ENCODE peak calls at places on chromosomes 12 and 14, in eight cellular contexts. A, B, L, Y, M, Q, G and S are unnamed samples.

GRCh38 chr12:4037747-4038312 is 164.6 kb upstream of the PARP11 start:
- DNase-seq in A (no peak), B (peak), L (no peak), Y (peak), M (no peak), Q (no peak), G (no peak), S (peak)

GRCh38 chr14:78010688-78011087 is 159.5 kb upstream of the NRXN3 start:
- DNase-seq in A (no peak), B (no peak), L (no peak), Y (peak), M (no peak), Q (no peak), G (no peak), S (no peak)

GRCh38 chr14:76985540-76986260 is 42.8 kb downstream of the IRF2BPL start:
- DNase-seq in A (no peak), B (peak), L (no peak), Y (no peak), M (no peak), Q (no peak), G (no peak), S (no peak)

GRCh38 chr12:54591001-54591591 is 2.6 kb upstream of the PPP1R1A start:
- DNase-seq in A (no peak), B (no peak), L (no peak), Y (no peak), M (no peak), Q (no peak), G (no peak), S (no peak)

GRCh38 chr12:20681334-20681733 is 13.8 kb upstream of the SLCO1C1 start:
- DNase-seq in A (no peak), B (no peak), L (no peak), Y (no peak), M (no peak), Q (no peak), G (no peak), S (no peak)

GRCh38 chr14:61126083-61126962 is 145.3 kb downstream of the SLC38A6 start:
- DNase-seq in A (no peak), B (no peak), L (no peak), Y (no peak), M (peak), Q (no peak), G (no peak), S (no peak)

GRCh38 chr12:48118491-48118890 is 673 bp upstream of the PFKM start:
- DNase-seq in A (no peak), B (no peak), L (no peak), Y (no peak), M (no peak), Q (no peak), G (no peak), S (peak)

GRCh38 chr14:92861856-92862807 is 60.8 kb upstream of the CHGA start:
- DNase-seq in A (no peak), B (no peak), L (no peak), Y (peak), M (no peak), Q (no peak), G (no peak), S (no peak)

GRCh38 chr14:100298551-100299237 is 7.5 kb downstream of the SLC25A29 start:
- DNase-seq in A (no peak), B (no peak), L (no peak), Y (no peak), M (no peak), Q (no peak), G (no peak), S (no peak)

GRCh38 chr14:99673328-99674063 is 10.6 kb upstream of the CYP46A1 start:
- DNase-seq in A (no peak), B (no peak), L (no peak), Y (no peak), M (no peak), Q (no peak), G (no peak), S (no peak)

GRCh38 chr12:95415451-95415850 is 58.5 kb upstream of the METAP2 start:
- DNase-seq in A (no peak), B (no peak), L (no peak), Y (no peak), M (no peak), Q (no peak), G (no peak), S (no peak)

GRCh38 chr12:121224591-121224990 is 14.7 kb downstream of the P2RX4 start:
- DNase-seq in A (no peak), B (no peak), L (no peak), Y (no peak), M (no peak), Q (no peak), G (peak), S (no peak)